ENCODE peak calls at places on chromosomes 4 and X, in ten cellular contexts. One of them, this sample, is unnamed.

GRCh38 chr4:73408181-73408867 is 4.2 kb downstream of the ALB start:
- DNase-seq in heart left ventricle: no peak
- DNase-seq in ovary: no peak
- DNase-seq in BJ: no peak
- DNase-seq in foreskin fibroblast: no peak
- DNase-seq in HCT116: no peak
- DNase-seq in thoracic aorta: no peak
- DNase-seq in A549: no peak
- DNase-seq in right atrium auricular region: no peak
- DNase-seq in psoas muscle: no peak
- DNase-seq in this sample: no peak

GRCh38 chrX:118221733-118222132 is 105.1 kb upstream of the KLHL13 start:
- DNase-seq in heart left ventricle: no peak
- DNase-seq in ovary: no peak
- DNase-seq in BJ: no peak
- DNase-seq in foreskin fibroblast: no peak
- DNase-seq in HCT116: no peak
- DNase-seq in thoracic aorta: no peak
- DNase-seq in A549: no peak
- DNase-seq in right atrium auricular region: no peak
- DNase-seq in psoas muscle: no peak
- DNase-seq in this sample: no peak

GRCh38 chr4:159009521-159009920 is 93.4 kb upstream of the RAPGEF2 start:
- DNase-seq in heart left ventricle: no peak
- DNase-seq in ovary: no peak
- DNase-seq in BJ: no peak
- DNase-seq in foreskin fibroblast: no peak
- DNase-seq in HCT116: no peak
- DNase-seq in thoracic aorta: no peak
- DNase-seq in A549: no peak
- DNase-seq in right atrium auricular region: no peak
- DNase-seq in psoas muscle: no peak
- DNase-seq in this sample: no peak

GRCh38 chr4:141686929-141687328 is 50.5 kb downstream of the IL15 start:
- DNase-seq in heart left ventricle: no peak
- DNase-seq in ovary: no peak
- DNase-seq in BJ: no peak
- DNase-seq in foreskin fibroblast: no peak
- DNase-seq in HCT116: peak
- DNase-seq in thoracic aorta: no peak
- DNase-seq in A549: no peak
- DNase-seq in right atrium auricular region: no peak
- DNase-seq in psoas muscle: no peak
- DNase-seq in this sample: no peak

GRCh38 chr4:167642250-167642649 is 408.0 kb upstream of the SPOCK3 start:
- DNase-seq in heart left ventricle: no peak
- DNase-seq in ovary: no peak
- DNase-seq in BJ: no peak
- DNase-seq in foreskin fibroblast: no peak
- DNase-seq in HCT116: no peak
- DNase-seq in thoracic aorta: no peak
- DNase-seq in A549: no peak
- DNase-seq in right atrium auricular region: no peak
- DNase-seq in psoas muscle: no peak
- DNase-seq in this sample: no peak

GRCh38 chr4:24895461-24895860 is 17.4 kb downstream of the CCDC149 start:
- DNase-seq in heart left ventricle: no peak
- DNase-seq in ovary: no peak
- DNase-seq in BJ: no peak
- DNase-seq in foreskin fibroblast: no peak
- DNase-seq in HCT116: no peak
- DNase-seq in thoracic aorta: no peak
- DNase-seq in A549: no peak
- DNase-seq in right atrium auricular region: no peak
- DNase-seq in psoas muscle: no peak
- DNase-seq in this sample: no peak

GRCh38 chrX:31603411-31604120 is 531.7 kb upstream of the FTHL17 start:
- DNase-seq in heart left ventricle: no peak
- DNase-seq in ovary: no peak
- DNase-seq in BJ: no peak
- DNase-seq in foreskin fibroblast: no peak
- DNase-seq in HCT116: no peak
- DNase-seq in thoracic aorta: no peak
- DNase-seq in A549: no peak
- DNase-seq in right atrium auricular region: no peak
- DNase-seq in psoas muscle: no peak
- DNase-seq in this sample: no peak

GRCh38 chr4:114563536-114564315 is 34.9 kb upstream of the UGT8 start:
- DNase-seq in heart left ventricle: no peak
- DNase-seq in ovary: no peak
- DNase-seq in BJ: no peak
- DNase-seq in foreskin fibroblast: no peak
- DNase-seq in HCT116: no peak
- DNase-seq in thoracic aorta: no peak
- DNase-seq in A549: no peak
- DNase-seq in right atrium auricular region: no peak
- DNase-seq in psoas muscle: no peak
- DNase-seq in this sample: no peak

GRCh38 chrX:110675866-110676265 is 119.8 kb downstream of the CHRDL1 start:
- DNase-seq in heart left ventricle: no peak
- DNase-seq in ovary: no peak
- DNase-seq in BJ: no peak
- DNase-seq in foreskin fibroblast: no peak
- DNase-seq in HCT116: no peak
- DNase-seq in thoracic aorta: no peak
- DNase-seq in A549: no peak
- DNase-seq in right atrium auricular region: no peak
- DNase-seq in psoas muscle: no peak
- DNase-seq in this sample: no peak

GRCh38 chr4:11878241-11878640 is 449.5 kb upstream of the HS3ST1 start:
- DNase-seq in heart left ventricle: no peak
- DNase-seq in ovary: no peak
- DNase-seq in BJ: no peak
- DNase-seq in foreskin fibroblast: no peak
- DNase-seq in HCT116: no peak
- DNase-seq in thoracic aorta: no peak
- DNase-seq in A549: no peak
- DNase-seq in right atrium auricular region: no peak
- DNase-seq in psoas muscle: no peak
- DNase-seq in this sample: no peak

GRCh38 chr4:79042079-79042674 is 102.9 kb upstream of the PAQR3 start:
- DNase-seq in heart left ventricle: no peak
- DNase-seq in ovary: no peak
- DNase-seq in BJ: no peak
- DNase-seq in foreskin fibroblast: no peak
- DNase-seq in HCT116: peak
- DNase-seq in thoracic aorta: no peak
- DNase-seq in A549: no peak
- DNase-seq in right atrium auricular region: no peak
- DNase-seq in psoas muscle: no peak
- DNase-seq in this sample: peak

GRCh38 chr4:61997813-61998212 is 797.7 kb downstream of the ADGRL3 start:
- DNase-seq in heart left ventricle: no peak
- DNase-seq in ovary: no peak
- DNase-seq in BJ: no peak
- DNase-seq in foreskin fibroblast: no peak
- DNase-seq in HCT116: no peak
- DNase-seq in thoracic aorta: no peak
- DNase-seq in A549: no peak
- DNase-seq in right atrium auricular region: no peak
- DNase-seq in psoas muscle: no peak
- DNase-seq in this sample: no peak

GRCh38 chr4:134189949-134190348 is 11.6 kb downstream of the PABPC4L start:
- DNase-seq in heart left ventricle: no peak
- DNase-seq in ovary: no peak
- DNase-seq in BJ: no peak
- DNase-seq in foreskin fibroblast: no peak
- DNase-seq in HCT116: no peak
- DNase-seq in thoracic aorta: no peak
- DNase-seq in A549: no peak
- DNase-seq in right atrium auricular region: no peak
- DNase-seq in psoas muscle: no peak
- DNase-seq in this sample: no peak

GRCh38 chrX:154313147-154313546 is 17.6 kb downstream of the TKTL1 start:
- DNase-seq in heart left ventricle: no peak
- DNase-seq in ovary: no peak
- DNase-seq in BJ: no peak
- DNase-seq in foreskin fibroblast: no peak
- DNase-seq in HCT116: no peak
- DNase-seq in thoracic aorta: no peak
- DNase-seq in A549: no peak
- DNase-seq in right atrium auricular region: no peak
- DNase-seq in psoas muscle: no peak
- DNase-seq in this sample: peak

GRCh38 chrX:78331708-78332107 is 4.3 kb upstream of the CYSLTR1 start:
- DNase-seq in heart left ventricle: no peak
- DNase-seq in ovary: no peak
- DNase-seq in BJ: no peak
- DNase-seq in foreskin fibroblast: no peak
- DNase-seq in HCT116: no peak
- DNase-seq in thoracic aorta: no peak
- DNase-seq in A549: no peak
- DNase-seq in right atrium auricular region: no peak
- DNase-seq in psoas muscle: no peak
- DNase-seq in this sample: peak

GRCh38 chr4:96913437-96914075 is 1073.7 kb downstream of the PDHA2 start:
- DNase-seq in heart left ventricle: no peak
- DNase-seq in ovary: no peak
- DNase-seq in BJ: no peak
- DNase-seq in foreskin fibroblast: no peak
- DNase-seq in HCT116: no peak
- DNase-seq in thoracic aorta: no peak
- DNase-seq in A549: no peak
- DNase-seq in right atrium auricular region: no peak
- DNase-seq in psoas muscle: no peak
- DNase-seq in this sample: no peak

GRCh38 chr4:21113496-21114213 is 413.4 kb downstream of the PACRGL start:
- DNase-seq in heart left ventricle: no peak
- DNase-seq in ovary: no peak
- DNase-seq in BJ: no peak
- DNase-seq in foreskin fibroblast: peak
- DNase-seq in HCT116: no peak
- DNase-seq in thoracic aorta: no peak
- DNase-seq in A549: no peak
- DNase-seq in right atrium auricular region: no peak
- DNase-seq in psoas muscle: no peak
- DNase-seq in this sample: no peak

GRCh38 chr4:147839200-147839599 is 107.3 kb downstream of the ARHGAP10 start:
- DNase-seq in heart left ventricle: no peak
- DNase-seq in ovary: no peak
- DNase-seq in BJ: no peak
- DNase-seq in foreskin fibroblast: no peak
- DNase-seq in HCT116: no peak
- DNase-seq in thoracic aorta: no peak
- DNase-seq in A549: no peak
- DNase-seq in right atrium auricular region: no peak
- DNase-seq in psoas muscle: no peak
- DNase-seq in this sample: no peak

GRCh38 chr4:147839651-147840050 is 107.8 kb downstream of the ARHGAP10 start:
- DNase-seq in heart left ventricle: no peak
- DNase-seq in ovary: no peak
- DNase-seq in BJ: no peak
- DNase-seq in foreskin fibroblast: no peak
- DNase-seq in HCT116: no peak
- DNase-seq in thoracic aorta: no peak
- DNase-seq in A549: no peak
- DNase-seq in right atrium auricular region: no peak
- DNase-seq in psoas muscle: no peak
- DNase-seq in this sample: no peak

GRCh38 chr4:147837854-147838253 is 106.0 kb downstream of the ARHGAP10 start:
- DNase-seq in heart left ventricle: no peak
- DNase-seq in ovary: no peak
- DNase-seq in BJ: no peak
- DNase-seq in foreskin fibroblast: no peak
- DNase-seq in HCT116: no peak
- DNase-seq in thoracic aorta: no peak
- DNase-seq in A549: no peak
- DNase-seq in right atrium auricular region: no peak
- DNase-seq in psoas muscle: no peak
- DNase-seq in this sample: no peak

GRCh38 chr4:147836807-147837206 is 104.9 kb downstream of the ARHGAP10 start:
- DNase-seq in heart left ventricle: no peak
- DNase-seq in ovary: no peak
- DNase-seq in BJ: no peak
- DNase-seq in foreskin fibroblast: no peak
- DNase-seq in HCT116: no peak
- DNase-seq in thoracic aorta: no peak
- DNase-seq in A549: no peak
- DNase-seq in right atrium auricular region: no peak
- DNase-seq in psoas muscle: no peak
- DNase-seq in this sample: peak

GRCh38 chr4:147837435-147837834 is 105.5 kb downstream of the ARHGAP10 start:
- DNase-seq in heart left ventricle: peak
- DNase-seq in ovary: no peak
- DNase-seq in BJ: no peak
- DNase-seq in foreskin fibroblast: no peak
- DNase-seq in HCT116: no peak
- DNase-seq in thoracic aorta: no peak
- DNase-seq in A549: peak
- DNase-seq in right atrium auricular region: no peak
- DNase-seq in psoas muscle: no peak
- DNase-seq in this sample: peak
- TF ChIP-seq CTCF in heart left ventricle: peak
- TF ChIP-seq CTCF in ovary: no peak
- TF ChIP-seq CTCF in BJ: peak
- TF ChIP-seq CTCF in foreskin fibroblast: no peak
- TF ChIP-seq CTCF in HCT116: no peak
- TF ChIP-seq CTCF in thoracic aorta: peak
- TF ChIP-seq CTCF in A549: no peak
- TF ChIP-seq CTCF in right atrium auricular region: peak
- TF ChIP-seq CTCF in psoas muscle: peak
- TF ChIP-seq CTCF in this sample: no peak

GRCh38 chr4:10584042-10584441 is 100.5 kb downstream of the CLNK start:
- DNase-seq in heart left ventricle: peak
- DNase-seq in ovary: peak
- DNase-seq in BJ: peak
- DNase-seq in foreskin fibroblast: peak
- DNase-seq in HCT116: no peak
- DNase-seq in thoracic aorta: no peak
- DNase-seq in A549: no peak
- DNase-seq in right atrium auricular region: no peak
- DNase-seq in psoas muscle: no peak
- DNase-seq in this sample: peak
- H3K4me3 ChIP-seq in heart left ventricle: no peak
- H3K4me3 ChIP-seq in ovary: peak
- H3K4me3 ChIP-seq in BJ: no peak
- H3K4me3 ChIP-seq in foreskin fibroblast: peak
- H3K4me3 ChIP-seq in HCT116: no peak
- H3K4me3 ChIP-seq in thoracic aorta: peak
- H3K4me3 ChIP-seq in A549: no peak
- H3K4me3 ChIP-seq in right atrium auricular region: no peak
- H3K4me3 ChIP-seq in psoas muscle: no peak
- H3K4me3 ChIP-seq in this sample: no peak

GRCh38 chrX:9708923-9709553 is 56.6 kb downstream of the GPR143 start:
- DNase-seq in heart left ventricle: peak
- DNase-seq in ovary: peak
- DNase-seq in BJ: no peak
- DNase-seq in foreskin fibroblast: peak
- DNase-seq in HCT116: peak
- DNase-seq in thoracic aorta: peak
- DNase-seq in A549: peak
- DNase-seq in right atrium auricular region: peak
- DNase-seq in psoas muscle: peak
- DNase-seq in this sample: peak
- TF ChIP-seq CTCF in heart left ventricle: peak
- TF ChIP-seq CTCF in ovary: peak
- TF ChIP-seq CTCF in BJ: peak
- TF ChIP-seq CTCF in foreskin fibroblast: peak
- TF ChIP-seq CTCF in HCT116: peak
- TF ChIP-seq CTCF in thoracic aorta: peak
- TF ChIP-seq CTCF in A549: peak
- TF ChIP-seq CTCF in right atrium auricular region: peak
- TF ChIP-seq CTCF in psoas muscle: peak
- TF ChIP-seq CTCF in this sample: peak

GRCh38 chrX:66018585-66019309 is 21.1 kb downstream of the VSIG4 start:
- DNase-seq in heart left ventricle: no peak
- DNase-seq in ovary: no peak
- DNase-seq in BJ: no peak
- DNase-seq in foreskin fibroblast: no peak
- DNase-seq in HCT116: no peak
- DNase-seq in thoracic aorta: no peak
- DNase-seq in A549: no peak
- DNase-seq in right atrium auricular region: no peak
- DNase-seq in psoas muscle: no peak
- DNase-seq in this sample: no peak
- H3K4me3 ChIP-seq in heart left ventricle: no peak
- H3K4me3 ChIP-seq in ovary: no peak
- H3K4me3 ChIP-seq in BJ: no peak
- H3K4me3 ChIP-seq in foreskin fibroblast: no peak
- H3K4me3 ChIP-seq in HCT116: no peak
- H3K4me3 ChIP-seq in thoracic aorta: no peak
- H3K4me3 ChIP-seq in A549: no peak
- H3K4me3 ChIP-seq in right atrium auricular region: no peak
- H3K4me3 ChIP-seq in psoas muscle: no peak
- H3K4me3 ChIP-seq in this sample: no peak